ENCODE peak calls at places on chromosome 11, in eight cellular contexts. One of them, this sample, is unnamed. For H3K4me1, the result is how much of the 10 kb centered on the place peaks cover.

GRCh38 chr11:68504432-68505066 is 44.0 kb downstream of the PPP6R3 start:
- DNase-seq in body of pancreas: no peak
- DNase-seq in MM.1S: no peak
- DNase-seq in breast epithelium: no peak
- DNase-seq in neuronal stem cell: no peak
- DNase-seq in A549: no peak
- DNase-seq in IMR-90: no peak
- DNase-seq in hepatocyte: no peak
- DNase-seq in this sample: no peak

GRCh38 chr11:70397336-70397982 is 870 bp upstream of the CTTN start:
- DNase-seq in body of pancreas: peak
- DNase-seq in MM.1S: no peak
- DNase-seq in breast epithelium: no peak
- DNase-seq in neuronal stem cell: no peak
- DNase-seq in A549: peak
- DNase-seq in IMR-90: peak
- DNase-seq in hepatocyte: peak
- DNase-seq in this sample: no peak

GRCh38 chr11:97461934-97462333 is 1072.1 kb downstream of the JRKL start:
- DNase-seq in body of pancreas: no peak
- DNase-seq in MM.1S: no peak
- DNase-seq in breast epithelium: no peak
- DNase-seq in neuronal stem cell: no peak
- DNase-seq in A549: no peak
- DNase-seq in IMR-90: no peak
- DNase-seq in hepatocyte: no peak
- DNase-seq in this sample: no peak

GRCh38 chr11:96200243-96200642 is 142.8 kb downstream of the MAML2 start:
- DNase-seq in body of pancreas: no peak
- DNase-seq in MM.1S: no peak
- DNase-seq in breast epithelium: no peak
- DNase-seq in neuronal stem cell: no peak
- DNase-seq in A549: peak
- DNase-seq in IMR-90: peak
- DNase-seq in hepatocyte: no peak
- DNase-seq in this sample: no peak

GRCh38 chr11:70666336-70666735 is 268.0 kb downstream of the CTTN start:
- DNase-seq in body of pancreas: no peak
- DNase-seq in MM.1S: no peak
- DNase-seq in breast epithelium: no peak
- DNase-seq in neuronal stem cell: no peak
- DNase-seq in A549: no peak
- DNase-seq in IMR-90: no peak
- DNase-seq in hepatocyte: no peak
- DNase-seq in this sample: no peak

GRCh38 chr11:121964591-121964990 is 151.4 kb downstream of the BLID start:
- DNase-seq in body of pancreas: no peak
- DNase-seq in MM.1S: no peak
- DNase-seq in breast epithelium: no peak
- DNase-seq in neuronal stem cell: no peak
- DNase-seq in A549: peak
- DNase-seq in IMR-90: peak
- DNase-seq in hepatocyte: peak
- DNase-seq in this sample: no peak

GRCh38 chr11:9861860-9862725 is 198.2 kb downstream of the SWAP70 start:
- DNase-seq in body of pancreas: peak
- DNase-seq in MM.1S: peak
- DNase-seq in breast epithelium: peak
- DNase-seq in neuronal stem cell: peak
- DNase-seq in A549: peak
- DNase-seq in IMR-90: peak
- DNase-seq in hepatocyte: peak
- DNase-seq in this sample: peak

GRCh38 chr11:118623291-118623655 is 15.9 kb downstream of the PHLDB1 start:
- DNase-seq in body of pancreas: peak
- DNase-seq in MM.1S: no peak
- DNase-seq in breast epithelium: peak
- DNase-seq in neuronal stem cell: no peak
- DNase-seq in A549: peak
- DNase-seq in IMR-90: peak
- DNase-seq in hepatocyte: no peak
- DNase-seq in this sample: no peak

GRCh38 chr11:71204294-71204693 is 48.1 kb downstream of the SHANK2 start:
- DNase-seq in body of pancreas: no peak
- DNase-seq in MM.1S: no peak
- DNase-seq in breast epithelium: no peak
- DNase-seq in neuronal stem cell: no peak
- DNase-seq in A549: no peak
- DNase-seq in IMR-90: no peak
- DNase-seq in hepatocyte: no peak
- DNase-seq in this sample: peak

GRCh38 chr11:13291794-13292193 is 14.2 kb downstream of the BMAL1 start:
- DNase-seq in body of pancreas: no peak
- DNase-seq in MM.1S: no peak
- DNase-seq in breast epithelium: no peak
- DNase-seq in neuronal stem cell: no peak
- DNase-seq in A549: no peak
- DNase-seq in IMR-90: no peak
- DNase-seq in hepatocyte: no peak
- DNase-seq in this sample: no peak

GRCh38 chr11:35783803-35784202 is 121.2 kb downstream of the TRIM44 start:
- DNase-seq in body of pancreas: no peak
- DNase-seq in MM.1S: no peak
- DNase-seq in breast epithelium: no peak
- DNase-seq in neuronal stem cell: no peak
- DNase-seq in A549: no peak
- DNase-seq in IMR-90: no peak
- DNase-seq in hepatocyte: no peak
- DNase-seq in this sample: no peak

GRCh38 chr11:2693271-2693833 is 6.4 kb downstream of the KCNQ1OT1 start:
- DNase-seq in body of pancreas: no peak
- DNase-seq in MM.1S: no peak
- DNase-seq in breast epithelium: no peak
- DNase-seq in neuronal stem cell: no peak
- DNase-seq in A549: no peak
- DNase-seq in IMR-90: no peak
- DNase-seq in hepatocyte: no peak
- DNase-seq in this sample: peak

GRCh38 chr11:46369458-46370152 is 11.9 kb upstream of the MDK start:
- DNase-seq in body of pancreas: no peak
- DNase-seq in MM.1S: peak
- DNase-seq in breast epithelium: no peak
- DNase-seq in neuronal stem cell: no peak
- DNase-seq in A549: peak
- DNase-seq in IMR-90: peak
- DNase-seq in hepatocyte: peak
- DNase-seq in this sample: peak

GRCh38 chr11:60840711-60841430 is 1.0 kb upstream of the CCDC86 start:
- DNase-seq in body of pancreas: peak
- DNase-seq in MM.1S: peak
- DNase-seq in breast epithelium: peak
- DNase-seq in neuronal stem cell: no peak
- DNase-seq in A549: no peak
- DNase-seq in IMR-90: peak
- DNase-seq in hepatocyte: no peak
- DNase-seq in this sample: no peak

GRCh38 chr11:96464695-96465307 is 75.0 kb downstream of the JRKL start:
- DNase-seq in body of pancreas: no peak
- DNase-seq in MM.1S: peak
- DNase-seq in breast epithelium: no peak
- DNase-seq in neuronal stem cell: peak
- DNase-seq in A549: peak
- DNase-seq in IMR-90: peak
- DNase-seq in hepatocyte: peak
- DNase-seq in this sample: no peak

GRCh38 chr11:118841469-118842222 is 42.0 kb upstream of the CXCR5 start:
- DNase-seq in body of pancreas: no peak
- DNase-seq in MM.1S: peak
- DNase-seq in breast epithelium: no peak
- DNase-seq in neuronal stem cell: no peak
- DNase-seq in A549: no peak
- DNase-seq in IMR-90: no peak
- DNase-seq in hepatocyte: no peak
- DNase-seq in this sample: no peak

GRCh38 chr11:30210357-30210756 is 20.5 kb upstream of the FSHB start:
- DNase-seq in body of pancreas: no peak
- DNase-seq in MM.1S: no peak
- DNase-seq in breast epithelium: no peak
- DNase-seq in neuronal stem cell: no peak
- DNase-seq in A549: no peak
- DNase-seq in IMR-90: no peak
- DNase-seq in hepatocyte: peak
- DNase-seq in this sample: no peak

GRCh38 chr11:72741429-72741833 is 10.8 kb downstream of the ARAP1 start:
- DNase-seq in body of pancreas: peak
- DNase-seq in MM.1S: no peak
- DNase-seq in breast epithelium: no peak
- DNase-seq in neuronal stem cell: no peak
- DNase-seq in A549: no peak
- DNase-seq in IMR-90: no peak
- DNase-seq in hepatocyte: peak
- DNase-seq in this sample: peak

GRCh38 chr11:3994030-3994640 is 100.5 kb upstream of the RRM1 start:
- DNase-seq in body of pancreas: no peak
- DNase-seq in MM.1S: no peak
- DNase-seq in breast epithelium: no peak
- DNase-seq in neuronal stem cell: no peak
- DNase-seq in A549: peak
- DNase-seq in IMR-90: peak
- DNase-seq in hepatocyte: no peak
- DNase-seq in this sample: no peak

GRCh38 chr11:17811416-17811815 is 76.8 kb downstream of the KCNC1 start:
- DNase-seq in body of pancreas: no peak
- DNase-seq in MM.1S: no peak
- DNase-seq in breast epithelium: no peak
- DNase-seq in neuronal stem cell: no peak
- DNase-seq in A549: no peak
- DNase-seq in IMR-90: no peak
- DNase-seq in hepatocyte: no peak
- DNase-seq in this sample: no peak

GRCh38 chr11:34341096-34341495 is 16.7 kb downstream of the ABTB2 start:
- DNase-seq in body of pancreas: no peak
- DNase-seq in MM.1S: no peak
- DNase-seq in breast epithelium: no peak
- DNase-seq in neuronal stem cell: no peak
- DNase-seq in A549: no peak
- DNase-seq in IMR-90: no peak
- DNase-seq in hepatocyte: no peak
- DNase-seq in this sample: no peak
- H3K4me1 ChIP-seq in body of pancreas: under half
- H3K4me1 ChIP-seq in MM.1S: under half
- H3K4me1 ChIP-seq in breast epithelium: under half
- H3K4me1 ChIP-seq in neuronal stem cell: under half
- H3K4me1 ChIP-seq in A549: half or more
- H3K4me1 ChIP-seq in IMR-90: under half
- H3K4me1 ChIP-seq in hepatocyte: under half
- H3K4me1 ChIP-seq in this sample: under half

DNA sequence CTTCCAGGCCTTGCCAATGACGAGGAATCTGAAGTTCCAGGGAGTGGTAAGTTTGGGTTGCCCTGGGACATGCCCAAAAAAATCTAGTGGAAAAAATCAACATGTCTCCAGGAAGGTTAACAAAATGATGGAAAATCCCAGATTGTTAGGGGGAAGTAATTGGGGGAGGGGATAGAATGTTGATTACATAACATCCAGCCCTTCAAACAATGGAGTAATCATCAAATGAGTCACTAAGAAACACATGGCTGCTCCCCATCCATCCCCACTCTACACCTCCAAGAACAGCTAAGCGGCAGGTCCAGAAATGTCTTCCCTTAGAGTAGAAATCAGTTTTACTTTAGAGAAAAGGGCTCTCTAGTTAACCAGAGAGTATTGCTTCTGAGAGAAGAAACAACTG is 94.9 kb downstream of the ETS1 start:
- DNase-seq in body of pancreas: no peak
- DNase-seq in MM.1S: no peak
- DNase-seq in breast epithelium: no peak
- DNase-seq in neuronal stem cell: no peak
- DNase-seq in A549: no peak
- DNase-seq in IMR-90: peak
- DNase-seq in hepatocyte: no peak
- DNase-seq in this sample: no peak
- H3K4me1 ChIP-seq in body of pancreas: under half
- H3K4me1 ChIP-seq in MM.1S: under half
- H3K4me1 ChIP-seq in breast epithelium: under half
- H3K4me1 ChIP-seq in neuronal stem cell: under half
- H3K4me1 ChIP-seq in A549: half or more
- H3K4me1 ChIP-seq in IMR-90: under half
- H3K4me1 ChIP-seq in hepatocyte: under half
- H3K4me1 ChIP-seq in this sample: under half

GRCh38 chr11:75775056-75775455 is 6.5 kb downstream of the DGAT2 start:
- DNase-seq in body of pancreas: no peak
- DNase-seq in MM.1S: no peak
- DNase-seq in breast epithelium: no peak
- DNase-seq in neuronal stem cell: no peak
- DNase-seq in A549: no peak
- DNase-seq in IMR-90: no peak
- DNase-seq in hepatocyte: no peak
- DNase-seq in this sample: peak
- H3K4me1 ChIP-seq in body of pancreas: under half
- H3K4me1 ChIP-seq in MM.1S: under half
- H3K4me1 ChIP-seq in breast epithelium: under half
- H3K4me1 ChIP-seq in neuronal stem cell: under half
- H3K4me1 ChIP-seq in A549: under half
- H3K4me1 ChIP-seq in IMR-90: under half
- H3K4me1 ChIP-seq in hepatocyte: under half
- H3K4me1 ChIP-seq in this sample: under half

GRCh38 chr11:100681064-100681502 is 6.0 kb upstream of the ARHGAP42 start:
- DNase-seq in body of pancreas: peak
- DNase-seq in MM.1S: peak
- DNase-seq in breast epithelium: peak
- DNase-seq in neuronal stem cell: no peak
- DNase-seq in A549: peak
- DNase-seq in IMR-90: peak
- DNase-seq in hepatocyte: peak
- DNase-seq in this sample: no peak
- H3K4me1 ChIP-seq in body of pancreas: under half
- H3K4me1 ChIP-seq in MM.1S: half or more
- H3K4me1 ChIP-seq in breast epithelium: under half
- H3K4me1 ChIP-seq in neuronal stem cell: under half
- H3K4me1 ChIP-seq in A549: under half
- H3K4me1 ChIP-seq in IMR-90: under half
- H3K4me1 ChIP-seq in hepatocyte: under half
- H3K4me1 ChIP-seq in this sample: under half

DNA sequence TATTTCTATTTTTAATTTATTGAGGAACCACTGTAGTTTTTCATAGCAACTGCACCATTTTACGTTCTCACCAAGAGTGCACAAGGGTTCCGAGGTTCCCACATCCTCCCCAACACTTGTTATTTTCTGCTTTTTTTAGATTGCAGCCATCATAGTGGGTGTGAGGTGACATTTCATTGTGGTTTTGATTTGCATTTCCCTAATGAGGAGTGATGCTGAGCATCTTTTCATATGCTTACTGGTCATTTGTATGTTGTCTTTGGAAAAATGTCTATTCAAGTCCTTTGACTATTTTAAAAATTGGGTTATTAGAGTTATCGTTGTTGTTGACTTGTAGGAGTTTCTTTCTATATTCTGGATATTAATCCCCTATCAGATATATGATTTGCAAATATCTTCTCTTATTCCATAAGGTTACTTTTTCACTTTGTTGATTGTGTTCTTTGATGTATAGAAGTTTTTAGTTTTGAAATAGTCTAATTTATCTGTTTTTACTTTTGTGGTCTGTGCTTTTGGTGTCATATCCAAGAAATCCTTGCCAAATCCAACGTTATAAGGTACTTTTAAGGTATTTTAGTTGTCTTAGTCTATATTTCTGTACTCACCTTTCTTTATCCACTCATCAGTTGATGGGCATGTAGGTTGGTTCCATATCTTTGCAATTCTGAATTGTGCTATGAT is 9.0 kb downstream of the NEAT1 start:
- DNase-seq in body of pancreas: no peak
- DNase-seq in MM.1S: peak
- DNase-seq in breast epithelium: peak
- DNase-seq in neuronal stem cell: no peak
- DNase-seq in A549: peak
- DNase-seq in IMR-90: peak
- DNase-seq in hepatocyte: no peak
- DNase-seq in this sample: no peak
- H3K4me1 ChIP-seq in body of pancreas: half or more
- H3K4me1 ChIP-seq in MM.1S: half or more
- H3K4me1 ChIP-seq in breast epithelium: under half
- H3K4me1 ChIP-seq in neuronal stem cell: under half
- H3K4me1 ChIP-seq in A549: half or more
- H3K4me1 ChIP-seq in IMR-90: under half
- H3K4me1 ChIP-seq in hepatocyte: under half
- H3K4me1 ChIP-seq in this sample: under half